ENCODE peak calls at places on chromosomes 3 and 15, in four cellular contexts. N, K, Q and U are unnamed samples. For H3K27me3, the result is how much of the 10 kb centered on the place peaks cover.

GRCh38 chr3:72892870-72893269 is 5.0 kb downstream of the GXYLT2 start:
- DNase-seq in N (peak), K (no peak), Q (no peak), U (no peak)

GRCh38 chr3:197001106-197001971 is 28.3 kb downstream of the MELTF start:
- DNase-seq in K (no peak), N (no peak), Q (peak), U (no peak)

GRCh38 chr15:71775857-71776256 is 34.5 kb upstream of the NR2E3 start:
- DNase-seq in Q (no peak), N (no peak), K (no peak), U (no peak)

GRCh38 chr3:3196148-3196861 is 16.8 kb upstream of the CRBN start:
- DNase-seq in N (peak), K (no peak), Q (no peak), U (no peak)

GRCh38 chr3:186277268-186277909 is 84.6 kb downstream of the DGKG start:
- DNase-seq in N (no peak), K (peak), Q (no peak), U (no peak)

GRCh38 chr3:55819005-55819404 is 331.9 kb upstream of the WNT5A start:
- DNase-seq in K (no peak), Q (no peak), N (no peak), U (no peak)

GRCh38 chr3:55059027-55059629 is 131.3 kb upstream of the LRTM1 start:
- DNase-seq in K (no peak), Q (no peak), N (no peak), U (no peak)

GRCh38 chr3:105686324-105686897 is 182.4 kb downstream of the CBLB start:
- DNase-seq in Q (no peak), K (no peak), N (no peak), U (peak)

GRCh38 chr3:88046731-88047130 is 12.1 kb downstream of the CGGBP1 start:
- DNase-seq in Q (no peak), K (no peak), N (peak), U (no peak)

GRCh38 chr3:159128628-159129027 is 326.8 kb downstream of the MFSD1 start:
- DNase-seq in N (no peak), Q (no peak), K (peak), U (no peak)

GRCh38 chr3:38658886-38659285 is 9.4 kb upstream of the SCN5A start:
- DNase-seq in N (no peak), Q (no peak), K (no peak), U (no peak)
- H3K27ac ChIP-seq in N (no peak), Q (no peak), K (no peak), U (no peak)

DNA sequence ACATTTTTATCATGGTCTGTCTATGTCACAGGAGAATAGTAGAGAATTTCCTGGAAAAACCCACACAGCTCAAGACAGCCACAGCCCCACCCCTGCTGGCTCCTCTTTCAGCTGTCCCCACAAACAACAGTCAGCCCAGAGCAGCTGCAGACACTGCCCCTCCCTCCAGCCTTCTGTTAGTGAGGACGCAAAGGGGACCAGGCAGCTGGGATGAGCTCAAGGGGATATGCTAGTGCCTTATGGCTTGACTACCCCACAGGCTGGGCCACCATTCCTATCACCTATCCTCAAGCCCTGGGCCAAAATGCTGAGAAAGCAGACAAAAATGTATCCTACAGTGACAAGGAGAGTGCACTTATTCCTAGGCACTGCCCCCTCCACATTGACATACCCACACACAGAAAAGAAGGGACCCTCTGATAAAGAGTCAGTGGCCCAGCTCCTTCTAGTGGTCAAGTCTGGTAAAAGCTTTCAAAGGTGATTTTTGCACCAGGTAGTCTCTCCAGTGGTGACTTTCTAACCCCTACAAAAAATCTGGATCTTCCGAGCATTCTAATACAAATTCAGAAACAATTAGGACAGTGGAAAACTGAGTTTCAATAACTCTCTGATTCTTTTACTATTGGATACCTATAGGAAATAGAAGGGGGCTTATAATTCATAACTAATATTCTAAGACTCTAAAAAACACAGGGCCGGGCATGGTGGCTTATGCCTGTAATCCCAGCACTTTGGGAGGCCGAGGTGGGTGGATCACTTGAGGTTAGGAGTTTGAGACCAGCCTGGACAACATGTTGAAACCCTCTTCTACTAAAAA is 3.0 kb upstream of the MAP1A start:
- DNase-seq in K (peak), N (no peak), Q (no peak), U (peak)
- H3K27me3 ChIP-seq in K (under half), N (under half), Q (under half), U (under half)

GRCh38 chr3:140430494-140430893 is 247.4 kb upstream of the TRIM42 start:
- DNase-seq in Q (no peak), N (no peak), K (no peak), U (no peak)
- H3K27ac ChIP-seq in Q (no peak), N (no peak), K (no peak), U (no peak)

GRCh38 chr3:181700168-181701087 is 11.3 kb upstream of the SOX2 start:
- DNase-seq in N (peak), Q (peak), K (peak), U (peak)
- H3K27me3 ChIP-seq in N (half or more), Q (under half), K (half or more), U (half or more)